ENCODE peak calls at places on chromosomes 3 and 15, in eight cellular contexts. G is brain microvascular endothelial cell, V is OCI-LY7, Z is colonic mucosa, K is AG04450, O is nephron progenitor cell, M is H9, E is tibial nerve. W is an unnamed sample.

GRCh38 chr3:11950576-11950975 is 53.6 kb upstream of the SYN2 start:
- DNase-seq in G (no peak), V (no peak), Z (peak), K (no peak), O (no peak), M (no peak), E (no peak), W (no peak)

GRCh38 chr3:58526124-58526957 is 10.6 kb downstream of the ACOX2 start:
- DNase-seq in G (peak), V (no peak), Z (peak), K (peak), O (no peak), M (no peak), E (no peak), W (peak)

GRCh38 chr15:99113547-99114271 is 8.8 kb downstream of the SYNM start:
- DNase-seq in G (no peak), V (no peak), Z (no peak), K (no peak), O (no peak), M (no peak), E (no peak), W (no peak)

GRCh38 chr15:73367624-73368300 is 996 bp downstream of the HCN4 start:
- DNase-seq in G (no peak), V (no peak), Z (no peak), K (no peak), O (peak), M (no peak), E (no peak), W (no peak)

GRCh38 chr3:16357698-16358097 is 92.7 kb downstream of the OXNAD1 start:
- DNase-seq in G (no peak), V (no peak), Z (no peak), K (no peak), O (no peak), M (no peak), E (no peak), W (no peak)

GRCh38 chr15:101010781-101011180 is 91.6 kb downstream of the LRRK1 start:
- DNase-seq in G (no peak), V (no peak), Z (peak), K (no peak), O (no peak), M (peak), E (no peak), W (no peak)

GRCh38 chr3:12280333-12280732 is 8.5 kb upstream of the PPARG start:
- DNase-seq in G (no peak), V (no peak), Z (no peak), K (no peak), O (no peak), M (no peak), E (no peak), W (peak)

GRCh38 chr3:102630531-102630930 is 195.7 kb downstream of the ZPLD1 start:
- DNase-seq in G (no peak), V (no peak), Z (no peak), K (no peak), O (no peak), M (no peak), E (no peak), W (no peak)

GRCh38 chr3:32102289-32102688 is 4.1 kb upstream of the GPD1L start:
- DNase-seq in G (no peak), V (peak), Z (no peak), K (no peak), O (no peak), M (no peak), E (no peak), W (no peak)

GRCh38 chr15:91200101-91200754 is 100.2 kb downstream of the SV2B start:
- DNase-seq in G (no peak), V (no peak), Z (no peak), K (no peak), O (no peak), M (no peak), E (no peak), W (no peak)

GRCh38 chr3:57281710-57282109 is 10.8 kb downstream of the ASB14 start:
- DNase-seq in G (peak), V (no peak), Z (no peak), K (no peak), O (no peak), M (no peak), E (no peak), W (no peak)

GRCh38 chr15:63025460-63025859 is 17.1 kb upstream of the TPM1 start:
- DNase-seq in G (no peak), V (peak), Z (no peak), K (no peak), O (no peak), M (no peak), E (no peak), W (no peak)

GRCh38 chr3:188689101-188689574 is 482.6 kb upstream of the TPRG1 start:
- DNase-seq in G (peak), V (no peak), Z (no peak), K (no peak), O (no peak), M (no peak), E (peak), W (peak)

GRCh38 chr3:185270262-185270955 is 16.6 kb upstream of the EHHADH start:
- DNase-seq in G (peak), V (no peak), Z (peak), K (no peak), O (peak), M (peak), E (no peak), W (peak)

GRCh38 chr15:64461577-64462162 is 1.3 kb downstream of the ZNF609 start:
- DNase-seq in G (peak), V (no peak), Z (peak), K (no peak), O (peak), M (peak), E (no peak), W (peak)

GRCh38 chr15:79474252-79474651 is 42.1 kb downstream of the MINAR1 start:
- DNase-seq in G (no peak), V (no peak), Z (no peak), K (no peak), O (no peak), M (no peak), E (no peak), W (peak)

GRCh38 chr15:20340331-20340811 is 201.2 kb downstream of the GOLGA6L6 start:
- DNase-seq in G (peak), V (no peak), Z (no peak), K (no peak), O (peak), M (peak), E (no peak), W (no peak)

GRCh38 chr15:45448066-45448510 is 69.7 kb upstream of the GATM start:
- DNase-seq in G (no peak), V (no peak), Z (peak), K (no peak), O (no peak), M (no peak), E (no peak), W (no peak)

GRCh38 chr3:187773233-187773962 is 28.1 kb upstream of the BCL6 start:
- DNase-seq in G (no peak), V (peak), Z (no peak), K (no peak), O (no peak), M (peak), E (peak), W (no peak)

GRCh38 chr3:29412117-29412516 is 131.2 kb downstream of the RBMS3 start:
- DNase-seq in G (no peak), V (peak), Z (no peak), K (no peak), O (no peak), M (no peak), E (no peak), W (no peak)

GRCh38 chr15:62506217-62506805 is 341.2 kb upstream of the C2CD4B start:
- DNase-seq in G (peak), V (no peak), Z (no peak), K (peak), O (no peak), M (no peak), E (no peak), W (peak)

GRCh38 chr3:50423543-50423942 is 64.2 kb upstream of the TMEM115 start:
- DNase-seq in G (no peak), V (no peak), Z (no peak), K (no peak), O (no peak), M (no peak), E (no peak), W (no peak)

GRCh38 chr3:117893638-117894037 is 1141.0 kb downstream of the IGSF11 start:
- DNase-seq in G (no peak), V (peak), Z (no peak), K (no peak), O (no peak), M (no peak), E (no peak), W (no peak)

GRCh38 chr3:100041328-100041749 is 73.0 kb downstream of the FILIP1L start:
- DNase-seq in G (peak), V (no peak), Z (no peak), K (peak), O (no peak), M (no peak), E (peak), W (peak)

GRCh38 chr3:177300039-177300833 is 103.0 kb upstream of the TBL1XR1 start:
- DNase-seq in G (peak), V (peak), Z (peak), K (peak), O (peak), M (no peak), E (no peak), W (peak)

GRCh38 chr15:100725121-100726069 is 123.0 kb downstream of the ASB7 start:
- DNase-seq in G (peak), V (no peak), Z (peak), K (peak), O (no peak), M (peak), E (peak), W (peak)

GRCh38 chr15:38696120-38696727 is 131.6 kb upstream of the RASGRP1 start:
- DNase-seq in G (peak), V (no peak), Z (no peak), K (no peak), O (no peak), M (no peak), E (no peak), W (peak)

GRCh38 chr3:169085827-169086226 is 577.7 kb downstream of the MECOM start:
- DNase-seq in G (peak), V (no peak), Z (no peak), K (peak), O (no peak), M (no peak), E (no peak), W (peak)

GRCh38 chr3:134312873-134313838 is 61.1 kb downstream of the AMOTL2 start:
- DNase-seq in G (no peak), V (no peak), Z (peak), K (no peak), O (peak), M (peak), E (peak), W (peak)

GRCh38 chr3:129827765-129828164 is 65.7 kb downstream of the TMCC1 start:
- DNase-seq in G (no peak), V (peak), Z (no peak), K (no peak), O (no peak), M (no peak), E (no peak), W (no peak)

DNA sequence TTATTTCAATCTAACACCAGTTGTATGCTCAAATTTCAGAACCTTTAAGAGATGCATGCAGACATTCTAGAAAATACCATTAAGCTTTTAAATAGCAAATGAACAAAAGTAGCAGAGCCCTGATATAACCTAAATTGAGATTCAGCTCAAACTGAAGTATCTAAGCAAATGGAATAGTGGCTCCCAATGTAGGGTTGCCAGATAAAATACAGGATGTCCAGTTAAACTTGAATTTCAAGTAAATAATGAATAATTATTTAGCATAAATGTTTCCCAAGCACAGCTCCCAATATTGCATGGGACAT is 171.1 kb upstream of the ATP11B start:
- DNase-seq in G (no peak), V (no peak), Z (no peak), K (no peak), O (no peak), M (no peak), E (no peak), W (no peak)
- TF ChIP-seq CTCF in G (no peak), V (peak), Z (peak), K (no peak), O (peak), M (peak), E (no peak), W (no peak)

DNA sequence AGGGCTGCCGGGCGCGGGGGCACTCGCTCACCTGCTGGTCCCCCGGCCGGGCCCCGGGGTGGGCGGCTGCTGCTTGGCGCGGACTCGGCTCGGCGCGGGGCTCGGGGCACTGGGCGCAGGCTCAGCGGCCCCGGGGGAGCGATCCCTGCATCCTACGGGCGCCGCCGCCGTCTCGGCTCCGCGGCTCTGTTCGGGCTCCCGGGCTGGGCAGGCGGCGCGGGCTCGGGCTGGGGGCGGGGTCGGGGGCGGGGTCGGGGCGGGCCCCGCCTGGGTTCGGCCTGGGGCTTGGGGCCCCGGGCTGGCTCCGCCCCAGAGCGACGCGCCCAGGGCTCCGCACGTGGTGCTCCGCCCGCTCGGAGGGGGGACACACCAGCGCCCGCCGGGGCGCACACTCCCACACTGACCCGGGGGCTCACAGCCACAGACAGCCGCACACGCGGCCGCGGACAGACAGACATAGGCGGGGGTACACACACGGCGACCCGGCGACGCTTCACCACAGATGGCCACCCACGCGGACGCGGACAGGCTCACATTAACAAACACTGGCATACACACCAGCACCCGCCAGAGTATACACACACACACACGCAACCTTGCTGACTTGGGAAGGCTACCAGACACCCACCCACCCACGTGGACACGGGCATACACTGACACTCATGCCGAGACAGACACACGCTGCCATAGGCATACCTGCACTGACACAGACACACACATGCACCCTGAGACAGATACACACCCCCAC is at the start of gene SCN5A:
- DNase-seq in G (no peak), V (no peak), Z (peak), K (no peak), O (peak), M (peak), E (no peak), W (no peak)
- TF ChIP-seq CTCF in G (no peak), V (no peak), Z (no peak), K (no peak), O (no peak), M (no peak), E (no peak), W (no peak)

GRCh38 chr3:83946554-83946953 is 1012.2 kb upstream of the CADM2 start:
- DNase-seq in G (no peak), V (no peak), Z (no peak), K (no peak), O (no peak), M (peak), E (no peak), W (peak)
- TF ChIP-seq CTCF in G (peak), V (no peak), Z (no peak), K (no peak), O (no peak), M (peak), E (no peak), W (peak)

GRCh38 chr15:66831801-66832390 is 129.9 kb downstream of the SMAD6 start:
- DNase-seq in G (no peak), V (no peak), Z (no peak), K (no peak), O (no peak), M (no peak), E (no peak), W (no peak)
- TF ChIP-seq CTCF in G (no peak), V (no peak), Z (no peak), K (no peak), O (no peak), M (no peak), E (no peak), W (no peak)

DNA sequence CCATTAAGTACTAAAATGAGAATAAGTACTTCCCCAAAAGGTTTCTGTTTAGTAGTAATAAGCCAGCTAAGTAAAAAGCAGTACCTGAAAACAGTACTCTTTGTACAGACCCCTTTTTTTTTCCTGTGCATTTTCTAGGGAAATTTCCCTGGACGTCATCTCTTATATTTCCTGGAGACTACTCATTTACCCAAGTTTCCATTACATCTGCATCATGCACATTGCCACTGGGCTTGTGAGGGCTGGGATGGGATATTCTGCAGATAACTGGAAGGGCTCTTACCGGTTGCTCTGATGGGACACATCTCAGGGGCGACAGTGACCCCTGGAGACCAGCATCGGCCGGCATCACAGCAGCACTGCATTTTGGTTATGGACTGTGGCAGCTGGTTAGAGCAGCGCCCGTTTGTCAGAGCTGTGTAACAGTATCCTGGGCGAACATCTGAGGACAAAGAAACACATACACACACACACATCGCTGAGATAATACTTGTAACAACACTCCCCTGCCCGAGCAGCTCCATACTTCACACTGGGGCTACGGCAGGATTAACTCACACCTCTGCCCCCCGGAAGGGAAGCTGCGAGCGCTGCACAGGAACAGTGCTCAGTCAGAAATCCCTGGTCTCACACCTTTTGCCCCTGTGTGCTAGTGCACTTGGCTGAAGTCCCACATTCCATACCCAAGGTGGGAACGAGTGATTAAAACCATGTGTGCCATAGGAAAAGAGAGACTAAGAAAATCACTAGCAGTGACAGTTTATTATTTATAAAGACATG is 124.9 kb downstream of the FBN1 start:
- DNase-seq in G (no peak), V (no peak), Z (no peak), K (no peak), O (no peak), M (peak), E (no peak), W (peak)
- TF ChIP-seq CTCF in G (no peak), V (no peak), Z (no peak), K (no peak), O (no peak), M (peak), E (no peak), W (no peak)

GRCh38 chr15:96352594-96353377 is 22.3 kb downstream of the NR2F2 start:
- DNase-seq in G (peak), V (no peak), Z (no peak), K (no peak), O (no peak), M (no peak), E (no peak), W (peak)

GRCh38 chr15:96355561-96356129 is 25.1 kb downstream of the NR2F2 start:
- DNase-seq in G (no peak), V (no peak), Z (no peak), K (no peak), O (no peak), M (no peak), E (no peak), W (no peak)

GRCh38 chr15:96354731-96355560 is 24.4 kb downstream of the NR2F2 start:
- DNase-seq in G (peak), V (no peak), Z (no peak), K (no peak), O (no peak), M (no peak), E (no peak), W (peak)

GRCh38 chr15:96353378-96353930 is 23.0 kb downstream of the NR2F2 start:
- DNase-seq in G (peak), V (no peak), Z (no peak), K (no peak), O (no peak), M (peak), E (no peak), W (no peak)

GRCh38 chr15:96353931-96354730 is 23.6 kb downstream of the NR2F2 start:
- DNase-seq in G (peak), V (no peak), Z (no peak), K (no peak), O (peak), M (peak), E (no peak), W (peak)
- TF ChIP-seq CTCF in G (peak), V (no peak), Z (no peak), K (peak), O (peak), M (peak), E (peak), W (peak)

GRCh38 chr3:38039899-38040261 is 872 bp downstream of the DLEC1 start:
- DNase-seq in G (peak), V (peak), Z (peak), K (no peak), O (no peak), M (peak), E (peak), W (peak)
- TF ChIP-seq CTCF in G (peak), V (no peak), Z (no peak), K (peak), O (no peak), M (no peak), E (peak), W (peak)